ENCODE peak calls at places on chromosomes 5 and 9, in ten cellular contexts. T is spleen, K is fibroblast of pulmonary artery, R is RWPE1, I is brain microvascular endothelial cell, C is GM10248, Y is GM20000, D is lower leg skin, W is cardiac fibroblast, Q is WTC11. S is an unnamed sample.
A peak's percentile ranks its signal among the peaks of the same experiment; 100 is the strongest.

GRCh38 chr5:23072179-23072578 is 219.0 kb upstream of the CDH12 start:
- DNase-seq in T (no peak), W (no peak), K (no peak), R (no peak), D (no peak), C (peak; percentile 7), I (no peak), Y (peak; percentile 10), Q (no peak), S (no peak)

GRCh38 chr5:150946351-150946905 is 41.6 kb upstream of the ZNF300 start:
- DNase-seq in D (peak; percentile 93), Y (no peak), K (peak; percentile 93), C (no peak), I (peak; percentile 78), T (peak; percentile 76), R (no peak), W (peak; percentile 94), Q (no peak), S (no peak)

GRCh38 chr9:5263568-5264218 is 32.5 kb downstream of the INSL4 start:
- DNase-seq in T (no peak), W (peak; percentile 24), Y (peak; percentile 24), K (peak; percentile 25), C (no peak), D (no peak), I (peak; percentile 3), R (no peak), Q (no peak), S (peak; percentile 7)

GRCh38 chr5:116734717-116735072 is 160.1 kb upstream of the SEMA6A start:
- DNase-seq in T (no peak), R (no peak), K (no peak), I (no peak), D (no peak), Y (no peak), Q (no peak), C (no peak), W (no peak), S (no peak)

GRCh38 chr5:83493644-83494043 is 22.1 kb downstream of the VCAN start:
- DNase-seq in K (no peak), W (no peak), T (no peak), R (no peak), I (no peak), C (no peak), Y (no peak), Q (no peak), D (no peak), S (no peak)

GRCh38 chr5:170278611-170279500 is 18.7 kb downstream of the LCP2 start:
- DNase-seq in W (no peak), Y (peak; percentile 82), Q (peak; percentile 26), K (no peak), C (peak; percentile 82), I (no peak), T (peak; percentile 95), R (no peak), D (peak; percentile 82), S (no peak)

GRCh38 chr5:111486926-111487325 is 25.4 kb downstream of the STARD4 start:
- DNase-seq in C (no peak), R (no peak), I (no peak), W (no peak), K (no peak), Y (no peak), T (no peak), D (no peak), Q (no peak), S (no peak)

GRCh38 chr9:113621309-113621791 is 157.8 kb downstream of the RGS3 start:
- DNase-seq in Y (no peak), D (peak; percentile 94), I (peak; percentile 91), T (peak; percentile 73), R (no peak), Q (peak; percentile 43), K (peak; percentile 95), C (no peak), W (peak; percentile 93), S (no peak)

GRCh38 chr5:3309538-3309937 is 286.1 kb upstream of the IRX1 start:
- DNase-seq in D (peak; percentile 60), W (no peak), C (no peak), R (peak; percentile 26), I (no peak), Q (no peak), K (no peak), T (no peak), Y (no peak), S (no peak)

GRCh38 chr5:94057217-94057616 is 315.8 kb upstream of the POU5F2 start:
- DNase-seq in T (no peak), Y (no peak), C (no peak), Q (no peak), D (no peak), K (no peak), W (no peak), R (no peak), I (no peak), S (no peak)

GRCh38 chr9:109520475-109521132 is 22.5 kb upstream of the PTPN3 start:
- DNase-seq in I (peak; percentile 81), D (peak; percentile 88), C (peak; percentile 72), Q (peak; percentile 77), T (no peak), R (peak; percentile 92), W (peak; percentile 84), K (peak; percentile 83), Y (peak; percentile 79), S (peak; percentile 59)

GRCh38 chr9:90141723-90142122 is 500.9 kb downstream of the DIRAS2 start:
- DNase-seq in K (peak; percentile 38), I (no peak), D (no peak), R (peak; percentile 35), Y (peak; percentile 19), C (peak; percentile 23), Q (no peak), T (no peak), W (peak; percentile 40), S (no peak)

GRCh38 chr9:72661401-72662135 is 140.2 kb downstream of the TMC1 start:
- DNase-seq in K (peak; percentile 28), W (peak; percentile 63), I (peak; percentile 15), C (no peak), Q (no peak), T (no peak), R (peak; percentile 56), D (no peak), Y (no peak), S (no peak)

GRCh38 chr9:70791936-70792335 is 329.5 kb downstream of the TRPM3 start:
- DNase-seq in I (no peak), D (no peak), Y (no peak), R (no peak), C (no peak), K (no peak), Q (no peak), W (no peak), T (no peak), S (no peak)

GRCh38 chr5:97476852-97477534 is 293.9 kb upstream of the RIOK2 start:
- DNase-seq in K (peak; percentile 34), C (no peak), D (no peak), I (no peak), T (no peak), Q (no peak), Y (peak; percentile 15), W (no peak), R (no peak), S (no peak)

GRCh38 chr5:97475847-97476246 is 292.8 kb upstream of the RIOK2 start:
- DNase-seq in W (no peak), I (no peak), Y (no peak), T (no peak), D (no peak), R (no peak), C (no peak), K (no peak), Q (no peak), S (no peak)

DNA sequence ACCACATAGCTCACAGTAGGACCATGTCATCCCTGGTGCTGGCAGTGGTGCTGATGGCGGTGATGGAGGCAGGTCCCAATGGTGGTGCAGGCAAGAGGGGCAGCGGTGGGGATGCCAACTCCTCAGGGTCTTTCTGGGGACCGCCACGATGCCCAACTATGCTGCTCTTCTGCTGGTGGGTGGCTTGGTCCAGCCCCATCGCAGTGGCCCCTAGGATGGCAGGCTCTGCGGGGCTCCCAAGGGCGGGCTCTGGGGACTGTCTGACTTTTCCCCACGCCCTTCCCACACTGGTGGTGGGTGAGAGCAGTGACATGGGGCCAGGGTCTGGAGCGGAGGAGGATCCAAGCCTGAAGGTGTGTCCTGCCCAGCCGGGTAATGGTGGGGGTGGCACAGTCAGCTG is 288.9 kb upstream of the RIOK2 start:
- DNase-seq in Q (no peak), R (no peak), D (no peak), C (no peak), W (no peak), T (no peak), K (no peak), Y (no peak), I (no peak), S (no peak)
- TF ChIP-seq CTCF in Q (no peak), R (no peak), D (no peak), C (no peak), W (no peak), T (no peak), K (no peak), Y (no peak), I (no peak), S (no peak)

DNA sequence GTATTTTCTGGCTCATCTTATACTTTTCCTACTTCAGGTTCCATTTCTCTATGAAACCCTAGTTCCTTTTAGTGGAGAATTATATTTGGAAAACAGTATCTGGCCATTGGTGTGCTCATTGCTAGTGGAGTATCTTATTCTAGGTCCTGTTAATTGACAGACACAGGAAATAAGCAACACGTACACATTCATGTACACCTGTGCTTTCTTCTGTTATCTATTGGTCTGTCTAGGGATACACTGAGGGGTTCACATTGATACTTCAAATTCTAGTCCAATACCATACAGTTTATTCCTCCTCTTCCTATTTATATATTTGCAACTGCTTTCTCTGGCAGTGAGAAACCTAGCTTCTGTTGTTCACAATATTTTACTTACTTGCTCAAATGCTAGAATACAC is 110.2 kb downstream of the FER start:
- DNase-seq in D (no peak), K (no peak), T (no peak), Q (no peak), Y (peak; percentile 3), R (no peak), I (no peak), W (no peak), C (no peak), S (no peak)
- TF ChIP-seq CTCF in D (no peak), K (no peak), T (no peak), Q (no peak), Y (no peak), R (no peak), I (no peak), W (no peak), C (no peak), S (no peak)

DNA sequence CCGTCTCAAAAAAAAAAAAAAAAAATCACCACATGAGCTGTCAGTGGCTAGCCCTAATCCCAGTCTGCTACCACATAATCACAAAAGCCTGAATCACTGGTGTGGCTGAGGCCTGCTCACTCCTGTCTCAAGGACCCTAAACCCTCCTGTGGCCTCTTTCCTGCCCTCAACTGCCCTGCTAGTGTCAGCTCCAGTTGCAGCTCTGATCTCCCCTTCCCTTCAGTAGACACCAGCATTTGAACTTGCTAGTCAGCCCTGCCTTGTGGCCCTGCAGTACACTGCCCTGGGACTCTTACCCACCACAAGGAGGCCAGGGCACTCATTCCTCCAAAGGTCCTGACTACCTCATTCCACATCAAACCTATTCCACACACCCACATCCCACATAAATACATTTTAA is 9.5 kb upstream of the P4HA2 start:
- DNase-seq in W (no peak), I (no peak), C (no peak), Y (no peak), R (no peak), D (peak; percentile 62), T (peak; percentile 27), K (no peak), Q (no peak), S (no peak)
- TF ChIP-seq CTCF in W (peak; percentile 16), I (peak; percentile 55), C (no peak), Y (no peak), R (no peak), D (no peak), T (no peak), K (no peak), Q (no peak), S (no peak)

GRCh38 chr5:149448831-149449714 is 70.0 kb upstream of the IL17B start:
- DNase-seq in C (no peak), W (peak; percentile 60), Q (peak; percentile 33), K (no peak), T (no peak), I (no peak), Y (no peak), R (no peak), D (no peak), S (no peak)
- TF ChIP-seq CTCF in C (peak; percentile 31), W (peak; percentile 58), Q (no peak), K (peak; percentile 40), T (peak; percentile 18), I (peak; percentile 71), Y (no peak), R (no peak), D (no peak), S (peak; percentile 32)